ENCODE peak calls at places on chromosomes 7 and 10, in four cellular contexts. W is GM12878, S is K562, Z is SK-N-SH. I is an unnamed sample.
A peak's percentile ranks its signal among the peaks of the same experiment; 100 is the strongest.

GRCh38 chr10:98800263-98800662 is 353.5 kb upstream of the HPS1 start:
- DNase-seq in W (no peak), Z (no peak), S (no peak), I (no peak)

GRCh38 chr10:105592468-105592867 is 951.4 kb downstream of the SORCS3 start:
- DNase-seq in W (no peak), S (no peak), Z (no peak), I (no peak)

GRCh38 chr7:5615190-5616070 is 166.0 kb downstream of the RNF216 start:
- DNase-seq in S (no peak), W (no peak), Z (peak; percentile 38), I (no peak)

GRCh38 chr10:27537812-27538211 is 33.7 kb downstream of the RAB18 start:
- DNase-seq in W (no peak), Z (no peak), S (no peak), I (no peak)

GRCh38 chr10:111076191-111076681 is 593 bp upstream of the ADRA2A start:
- DNase-seq in Z (peak; percentile 93), W (no peak), S (peak; percentile 29), I (peak; percentile 92)

GRCh38 chr7:153017197-153017596 is 257.6 kb downstream of the ACTR3B start:
- DNase-seq in Z (no peak), W (no peak), S (no peak), I (peak; percentile 19)

GRCh38 chr10:17348111-17349008 is 106.0 kb downstream of the ST8SIA6 start:
- DNase-seq in W (no peak), Z (peak; percentile 61), S (peak; percentile 85), I (no peak)

GRCh38 chr7:154841731-154842331 is 161.1 kb downstream of the PAXIP1 start:
- DNase-seq in Z (peak; percentile 83), W (no peak), S (no peak), I (no peak)

GRCh38 chr10:17563452-17563851 is 53.7 kb downstream of the HACD1 start:
- DNase-seq in S (no peak), Z (no peak), W (no peak), I (no peak)

GRCh38 chr7:101094791-101095375 is 9.6 kb downstream of the TRIM56 start:
- DNase-seq in S (peak; percentile 88), Z (peak; percentile 80), W (no peak), I (peak; percentile 78)

GRCh38 chr7:73706122-73707044 is 13.1 kb downstream of the STX1A start:
- DNase-seq in S (peak; percentile 63), Z (peak; percentile 40), W (no peak), I (no peak)

GRCh38 chr7:99000196-99000903 is 122.0 kb downstream of the TRRAP start:
- DNase-seq in W (no peak), S (no peak), Z (no peak), I (no peak)

GRCh38 chr7:21108182-21108581 is 319.7 kb upstream of the SP4 start:
- DNase-seq in W (no peak), Z (no peak), S (no peak), I (no peak)

GRCh38 chr10:75508239-75508813 is 76.9 kb downstream of the LRMDA start:
- DNase-seq in W (no peak), Z (peak; percentile 67), S (no peak), I (no peak)

GRCh38 chr10:44988957-44989620 is 10.5 kb upstream of the DEPP1 start:
- DNase-seq in Z (no peak), S (no peak), W (no peak), I (no peak)

GRCh38 chr10:122325235-122325634 is 49.3 kb upstream of the PLEKHA1 start:
- DNase-seq in S (no peak), Z (no peak), W (no peak), I (no peak)

GRCh38 chr7:14305233-14305866 is 315.9 kb upstream of the ETV1 start:
- DNase-seq in W (no peak), S (no peak), Z (no peak), I (no peak)

GRCh38 chr10:85617751-85618150 is 748.8 kb downstream of the GRID1 start:
- DNase-seq in S (no peak), Z (no peak), W (no peak), I (no peak)

GRCh38 chr7:147803625-147804024 is 786.9 kb upstream of the C7orf33 start:
- DNase-seq in W (no peak), Z (peak; percentile 73), S (no peak), I (no peak)

GRCh38 chr10:50634479-50634878 is 10.7 kb upstream of the SGMS1 start:
- DNase-seq in W (no peak), S (no peak), Z (no peak), I (no peak)

DNA sequence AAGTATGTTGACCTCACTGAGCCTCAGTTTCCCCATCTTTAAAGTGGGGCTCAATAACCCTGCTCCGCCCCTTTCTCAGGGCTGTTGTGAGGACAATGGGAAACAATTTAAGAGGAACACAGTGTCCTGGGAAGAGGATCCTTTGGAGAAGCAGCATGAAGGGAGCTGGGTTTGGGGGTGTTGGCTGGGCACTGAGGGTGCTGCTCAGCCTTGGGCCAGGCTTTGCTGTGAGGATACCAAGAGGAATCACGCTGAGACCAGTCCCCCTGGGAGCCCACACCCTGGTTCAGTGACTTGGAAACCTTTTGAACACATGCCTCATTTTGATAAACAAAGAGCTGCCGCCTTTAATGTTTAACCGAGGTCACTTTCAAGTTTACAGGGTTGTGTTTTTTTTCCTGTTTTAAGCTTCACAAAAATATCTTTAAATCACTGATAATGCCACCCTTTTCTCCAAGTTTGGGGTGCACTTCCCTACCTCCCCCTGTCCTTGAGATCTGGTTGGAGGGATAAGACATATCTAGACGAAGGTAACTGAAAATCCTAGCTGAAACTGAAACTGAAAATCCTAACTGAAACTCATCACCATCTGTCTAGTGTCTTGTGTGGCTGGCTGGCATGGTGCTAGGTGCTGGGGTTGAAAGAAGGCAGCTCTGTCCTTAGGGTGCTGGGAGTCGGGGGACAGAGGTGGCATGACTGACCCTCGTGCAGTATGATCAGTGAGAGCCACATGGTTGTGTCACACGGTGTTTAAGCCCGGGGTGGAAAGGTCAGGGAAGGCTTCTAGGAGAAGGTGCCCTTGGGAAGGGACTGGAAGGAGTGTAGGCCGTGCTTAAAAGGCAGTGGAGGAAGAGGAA is 27.7 kb downstream of the ZNF775 start:
- DNase-seq in Z (no peak), W (peak; percentile 86), S (peak; percentile 41), I (no peak)
- TF ChIP-seq USF1 in Z (no peak), W (no peak), S (no peak), I (no peak)

DNA sequence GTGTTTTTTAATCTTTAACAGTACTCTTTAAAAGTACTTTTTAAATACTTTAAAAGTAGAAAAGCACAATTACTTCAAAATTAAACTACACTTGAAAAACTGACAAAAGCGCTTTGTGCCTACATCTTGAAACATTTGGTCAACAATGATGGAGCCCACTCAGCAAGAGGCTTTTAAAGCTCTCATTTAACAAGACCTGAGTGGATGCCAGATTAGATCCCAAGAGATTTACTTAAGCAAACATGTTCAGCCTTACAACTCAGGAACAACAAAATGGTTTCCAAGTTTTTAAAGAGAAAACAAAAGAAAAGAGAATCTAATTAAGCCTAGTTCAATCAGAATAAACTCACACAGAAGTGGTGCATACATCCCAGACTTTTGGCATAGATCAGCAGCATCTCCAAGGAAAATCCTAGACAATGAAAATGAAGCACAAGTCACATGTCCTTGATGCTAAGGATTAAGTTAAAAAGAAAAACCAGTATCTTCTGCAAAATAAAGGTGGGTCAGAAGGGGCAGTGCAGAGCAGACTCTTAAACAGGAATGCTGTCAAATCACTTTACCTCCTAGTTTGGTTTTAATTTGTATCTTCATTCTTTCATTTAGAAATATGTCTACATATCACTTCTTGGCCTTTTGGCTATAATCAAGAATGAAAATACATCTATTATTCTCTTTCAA is 26.2 kb downstream of the HIBADH start:
- DNase-seq in S (no peak), W (no peak), Z (no peak), I (no peak)
- TF ChIP-seq USF1 in S (no peak), W (no peak), Z (no peak), I (no peak)

DNA sequence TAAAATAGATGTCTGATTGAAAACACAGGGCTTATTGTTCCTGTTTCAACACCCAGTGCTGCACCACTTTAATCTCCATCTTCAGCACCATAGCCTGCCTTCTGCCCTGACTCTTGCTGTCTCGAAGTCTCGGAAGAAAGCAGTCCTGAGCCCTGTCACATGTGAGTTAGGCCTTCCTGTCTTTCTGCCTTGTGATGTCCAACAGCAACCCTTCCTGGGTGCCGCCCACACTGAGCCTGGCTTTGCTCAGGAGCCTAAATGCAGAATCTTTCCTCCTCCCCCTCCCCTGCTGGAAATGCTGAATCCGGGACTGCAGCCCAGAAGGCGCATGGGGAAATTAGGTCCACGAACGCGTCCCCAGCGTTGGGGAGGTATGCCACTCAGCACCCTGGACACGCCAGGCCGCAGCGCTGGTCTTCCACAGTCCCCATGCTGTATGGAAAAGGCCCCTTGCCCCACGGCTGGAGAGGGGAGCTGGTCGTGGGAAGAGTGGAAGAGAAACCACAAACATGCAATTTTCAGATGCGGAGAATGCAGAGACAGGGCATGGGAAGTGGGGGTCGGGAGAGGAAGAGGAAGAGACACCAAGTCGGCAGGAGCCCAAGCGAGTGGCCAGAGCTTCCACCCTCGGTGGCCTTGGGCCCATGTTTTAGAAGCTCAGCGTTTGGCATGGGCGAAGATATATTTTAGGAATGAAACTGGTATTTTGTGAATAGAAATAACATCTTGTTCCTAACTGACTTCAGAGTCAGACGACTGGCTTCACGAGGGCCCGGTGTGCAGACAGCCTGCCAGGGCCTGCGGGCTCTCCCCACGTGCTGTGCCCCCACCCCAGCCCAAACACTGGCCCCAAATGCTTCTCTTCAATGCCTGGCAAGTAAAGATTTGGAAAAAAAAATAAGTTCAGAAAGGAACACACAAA is 656.1 kb upstream of the FOXK1 start:
- DNase-seq in S (no peak), W (no peak), Z (no peak), I (no peak)
- TF ChIP-seq USF1 in S (no peak), W (no peak), Z (no peak), I (no peak)

GRCh38 chr7:25807212-25807611 is 344.8 kb upstream of the NFE2L3 start:
- DNase-seq in S (no peak), W (no peak), Z (no peak), I (no peak)
- TF ChIP-seq USF1 in S (no peak), W (no peak), Z (no peak), I (no peak)

GRCh38 chr10:114278884-114279191 is 39.8 kb downstream of the VWA2 start:
- DNase-seq in Z (no peak), S (no peak), W (no peak), I (no peak)
- TF ChIP-seq USF1 in Z (no peak), S (no peak), W (no peak), I (no peak)

GRCh38 chr7:108367314-108367713 is 88.9 kb downstream of the NRCAM start:
- DNase-seq in Z (no peak), S (no peak), W (no peak), I (no peak)

GRCh38 chr7:108367946-108368345 is 88.3 kb downstream of the NRCAM start:
- DNase-seq in W (no peak), Z (peak; percentile 16), S (no peak), I (no peak)

GRCh38 chr7:108372601-108373000 is 83.6 kb downstream of the NRCAM start:
- DNase-seq in Z (no peak), S (no peak), W (no peak), I (no peak)

GRCh38 chr7:108363659-108364058 is 92.6 kb downstream of the NRCAM start:
- DNase-seq in W (no peak), S (no peak), Z (no peak), I (no peak)

GRCh38 chr7:108368466-108368865 is 87.8 kb downstream of the NRCAM start:
- DNase-seq in W (no peak), S (no peak), Z (no peak), I (no peak)
- TF ChIP-seq USF1 in W (no peak), S (no peak), Z (no peak), I (no peak)